ENCODE peak calls at places on chromosomes 5 and 9, in six cellular contexts. C is psoas muscle, O is WTC11, R is choroid plexus epithelial cell, B is GM12865, G is fibroblast of mammary gland. A is an unnamed sample.

GRCh38 chr9:129164246-129164930 is 13.7 kb downstream of the IER5L start:
- DNase-seq in B (no peak), R (peak), G (peak), O (no peak), C (no peak), A (peak)

GRCh38 chr9:82209797-82210470 is 221.4 kb downstream of the SPATA31D1 start:
- DNase-seq in B (peak), G (peak), C (no peak), R (no peak), O (no peak), A (no peak)

GRCh38 chr5:6907320-6907918 is 194.2 kb downstream of the TENT4A start:
- DNase-seq in B (no peak), O (no peak), R (no peak), C (no peak), G (no peak), A (no peak)

GRCh38 chr9:127049044-127049443 is 73.4 kb downstream of the ANGPTL2 start:
- DNase-seq in O (no peak), C (no peak), R (peak), B (peak), G (peak), A (peak)

GRCh38 chr9:121362813-121363585 is 7.1 kb downstream of the STOM start:
- DNase-seq in G (peak), C (no peak), R (peak), O (no peak), B (no peak), A (peak)

GRCh38 chr5:127567026-127567768 is 49.8 kb downstream of the PRRC1 start:
- DNase-seq in G (no peak), R (no peak), O (no peak), B (peak), C (no peak), A (no peak)

GRCh38 chr9:129223551-129224208 is 45.6 kb upstream of the IER5L start:
- DNase-seq in G (no peak), O (no peak), R (no peak), C (no peak), B (no peak), A (no peak)

GRCh38 chr5:88660326-88660946 is 222.5 kb downstream of the MEF2C start:
- DNase-seq in G (peak), O (no peak), C (no peak), B (peak), R (no peak), A (no peak)

GRCh38 chr5:100270323-100270771 is 264.8 kb upstream of the FAM174A start:
- DNase-seq in G (no peak), C (no peak), O (no peak), R (peak), B (no peak), A (no peak)

GRCh38 chr5:145283101-145283500 is 552.0 kb downstream of the PRELID2 start:
- DNase-seq in O (no peak), B (no peak), C (no peak), R (peak), G (no peak), A (no peak)

GRCh38 chr5:181261320-181262085 is 560 bp upstream of the TRIM52 start:
- DNase-seq in C (peak), G (peak), R (peak), O (peak), B (peak), A (peak)

GRCh38 chr9:76049341-76049740 is 158.9 kb downstream of the PCSK5 start:
- DNase-seq in R (no peak), G (no peak), B (no peak), O (no peak), C (no peak), A (no peak)

GRCh38 chr5:174727794-174728662 is 3.6 kb downstream of the MSX2 start:
- DNase-seq in C (no peak), O (no peak), B (no peak), G (no peak), R (no peak), A (peak)

GRCh38 chr5:39198080-39198479 is 21.3 kb downstream of the FYB1 start:
- DNase-seq in R (peak), G (no peak), C (no peak), B (no peak), O (no peak), A (no peak)

GRCh38 chr5:177992466-177992865 is 3.6 kb downstream of the PROP1 start:
- DNase-seq in B (no peak), O (no peak), R (no peak), G (no peak), C (no peak), A (no peak)

DNA sequence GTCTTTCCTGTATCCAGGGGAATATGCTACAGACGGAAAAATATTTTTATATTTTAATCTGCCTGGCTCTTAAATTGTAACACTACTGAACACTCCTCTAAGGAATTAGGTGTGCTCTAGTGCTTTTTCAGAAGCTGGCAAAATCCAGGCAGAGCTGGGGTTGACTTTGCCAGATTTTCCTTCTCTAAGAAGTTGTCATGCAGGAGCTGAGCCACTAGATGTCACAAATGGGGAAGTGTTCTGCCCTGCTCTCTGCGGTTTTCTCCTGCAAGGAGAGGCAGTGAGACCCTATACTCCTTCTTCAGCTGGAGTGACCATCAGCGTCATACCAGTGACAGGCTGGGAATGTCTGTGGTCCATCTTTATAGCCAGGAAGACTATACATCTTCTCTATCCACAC is 112.5 kb downstream of the HAPLN1 start:
- DNase-seq in O (peak), C (no peak), R (peak), G (peak), B (peak), A (peak)
- TF ChIP-seq CTCF in O (peak), C (no peak), R (peak), G (peak), B (peak), A (peak)

GRCh38 chr5:172452398-172453205 is 1.7 kb downstream of the SH3PXD2B start:
- DNase-seq in O (no peak), R (peak), G (peak), C (no peak), B (peak), A (peak)
- TF ChIP-seq CTCF in O (no peak), R (peak), G (peak), C (no peak), B (peak), A (no peak)

DNA sequence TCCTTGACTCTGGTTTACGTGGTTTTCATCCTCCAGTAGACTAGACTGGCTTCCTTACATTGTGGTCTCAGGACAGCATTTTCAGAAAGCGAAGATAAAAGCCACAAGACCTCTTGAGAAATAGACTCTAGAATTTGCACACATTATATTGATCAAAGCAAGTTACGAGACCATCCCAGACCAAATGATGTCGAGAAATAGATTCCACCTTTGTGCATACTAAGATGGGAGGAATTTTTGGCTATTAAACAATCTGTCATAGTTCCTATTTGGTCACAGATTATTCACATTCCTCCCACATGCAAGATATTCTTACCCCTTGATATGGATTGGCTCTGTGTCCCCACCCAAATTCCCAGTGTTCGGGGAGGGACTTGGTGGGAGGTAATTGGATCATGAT is 65.6 kb downstream of the TEX10 start:
- DNase-seq in C (no peak), R (no peak), B (no peak), G (no peak), O (no peak), A (no peak)
- TF ChIP-seq CTCF in C (no peak), R (no peak), B (no peak), G (no peak), O (no peak), A (no peak)

GRCh38 chr5:141356133-141356532 is 1.3 kb downstream of the PCDHGA4 start:
- DNase-seq in G (no peak), B (no peak), O (no peak), R (no peak), C (no peak), A (no peak)
- TF ChIP-seq CTCF in G (no peak), B (no peak), O (no peak), R (no peak), C (no peak), A (no peak)

DNA sequence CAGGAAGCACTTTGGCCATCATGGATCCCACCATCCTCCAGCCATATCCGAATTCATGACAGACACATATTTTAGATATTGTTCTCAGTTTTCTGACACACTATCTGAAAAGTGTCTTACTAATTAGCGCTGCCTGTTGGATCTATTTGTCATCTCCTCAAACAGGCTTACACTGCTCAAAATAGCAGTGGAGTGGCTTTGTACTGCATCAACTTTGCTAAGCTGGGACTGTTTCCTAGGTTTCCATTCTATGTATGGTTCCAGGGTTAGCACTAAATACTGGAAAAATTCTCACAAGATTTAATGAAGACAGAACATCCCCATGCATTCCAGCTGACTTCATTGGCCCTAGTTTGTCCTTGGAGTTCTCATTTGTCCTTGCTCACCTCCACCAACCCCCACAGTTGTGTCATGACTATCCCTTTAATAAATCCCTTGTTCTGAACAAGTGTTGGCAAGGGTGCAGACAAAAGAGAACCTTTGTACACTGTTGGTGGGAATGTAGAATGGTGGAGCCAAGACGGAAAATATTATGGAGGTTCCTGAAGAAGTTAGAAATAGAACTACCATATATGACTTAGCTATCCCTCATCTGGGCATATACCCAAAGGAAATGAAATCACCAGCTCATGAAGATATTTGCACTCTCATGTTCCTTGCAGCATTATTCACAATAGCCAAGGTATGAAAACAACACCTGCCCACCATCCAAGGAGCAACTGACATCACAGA is 136.5 kb upstream of the RAI14 start:
- DNase-seq in G (peak), O (no peak), R (no peak), C (no peak), B (no peak), A (no peak)
- TF ChIP-seq CTCF in G (no peak), O (no peak), R (no peak), C (no peak), B (no peak), A (no peak)

GRCh38 chr5:142149363-142149762 is 40.8 kb downstream of the NDFIP1 start:
- DNase-seq in O (no peak), G (no peak), C (no peak), R (no peak), B (no peak), A (no peak)
- TF ChIP-seq CTCF in O (no peak), G (no peak), C (no peak), R (no peak), B (no peak), A (no peak)

A was measured in fibroblast of villous mesenchyme.